ENCODE peak calls at places on chromosomes 7 and 10, in five cellular contexts. H is mucosa of descending colon, I is right lobe of liver, Z is A549, M is pancreas. L is an unnamed sample. For H3K4me1, the result is how much of the 10 kb centered on the place peaks cover.

GRCh38 chr10:4686644-4686996 is 139.4 kb upstream of the AKR1E2 start:
- DNase-seq in M (no peak), Z (peak), H (no peak), I (no peak), L (no peak)

GRCh38 chr7:132876576-132876975 is 205.3 kb downstream of the CHCHD3 start:
- DNase-seq in M (no peak), H (no peak), I (no peak), Z (no peak), L (no peak)

GRCh38 chr7:46150721-46151120 is 229.6 kb upstream of the IGFBP3 start:
- DNase-seq in I (no peak), H (no peak), Z (no peak), M (no peak), L (no peak)

GRCh38 chr7:147276783-147277370 is 1160.3 kb downstream of the CNTNAP2 start:
- DNase-seq in I (no peak), M (no peak), H (no peak), Z (no peak), L (no peak)

GRCh38 chr10:59625842-59626522 is 83.7 kb downstream of the SLC16A9 start:
- DNase-seq in Z (peak), M (peak), H (no peak), I (no peak), L (no peak)

GRCh38 chr7:84701524-84702306 is 485.1 kb downstream of the SEMA3D start:
- DNase-seq in M (no peak), H (no peak), Z (peak), I (no peak), L (no peak)

GRCh38 chr10:120221873-120222485 is 235.0 kb upstream of the PLPP4 start:
- DNase-seq in Z (peak), I (no peak), M (peak), H (no peak), L (no peak)

GRCh38 chr10:96473866-96474265 is 39.9 kb downstream of the TLL2 start:
- DNase-seq in H (no peak), M (no peak), Z (no peak), I (no peak), L (no peak)

GRCh38 chr7:153193144-153193595 is 433.6 kb downstream of the ACTR3B start:
- DNase-seq in H (peak), Z (peak), I (peak), M (peak), L (peak)

GRCh38 chr7:67525588-67525987 is 529.0 kb downstream of the TYW1 start:
- DNase-seq in M (no peak), H (no peak), Z (no peak), I (no peak), L (no peak)

GRCh38 chr7:75054744-75055527 is 18.7 kb downstream of the RCC1L start:
- DNase-seq in Z (no peak), I (no peak), M (no peak), H (no peak), L (peak)

GRCh38 chr10:32141018-32141807 is 85.0 kb upstream of the KIF5B start:
- DNase-seq in M (peak), H (peak), I (no peak), Z (peak), L (no peak)

GRCh38 chr10:111944331-111944730 is 239.2 kb downstream of the GPAM start:
- DNase-seq in Z (no peak), I (no peak), H (no peak), M (no peak), L (no peak)

GRCh38 chr10:108801220-108801619 is 1122.1 kb downstream of the XPNPEP1 start:
- DNase-seq in M (no peak), I (no peak), H (no peak), Z (no peak), L (no peak)

GRCh38 chr10:48462482-48463020 is 142.3 kb downstream of the ARHGAP22 start:
- DNase-seq in M (no peak), Z (no peak), H (peak), I (no peak), L (no peak)

GRCh38 chr10:130984686-130985085 is 326.8 kb downstream of the TCERG1L start:
- DNase-seq in I (no peak), H (no peak), M (no peak), Z (no peak), L (no peak)

GRCh38 chr7:141697211-141697871 is 4.6 kb downstream of the DENND11 start:
- DNase-seq in H (no peak), I (no peak), M (no peak), Z (no peak), L (no peak)

GRCh38 chr7:111763221-111763791 is 201.0 kb upstream of the IMMP2L start:
- DNase-seq in H (no peak), I (no peak), Z (peak), M (no peak), L (no peak)

GRCh38 chr10:121130382-121130781 is 279.2 kb downstream of the WDR11 start:
- DNase-seq in H (no peak), Z (no peak), I (no peak), M (no peak), L (no peak)

GRCh38 chr10:126387931-126388911 is at the start of gene ADAM12:
- DNase-seq in I (peak), Z (peak), M (no peak), H (peak), L (no peak)

GRCh38 chr7:67346126-67346525 is 349.5 kb downstream of the TYW1 start:
- DNase-seq in Z (no peak), H (no peak), M (no peak), I (no peak), L (no peak)

GRCh38 chr7:128417071-128417470 is 7.3 kb upstream of the IMPDH1 start:
- DNase-seq in M (no peak), Z (no peak), H (no peak), I (no peak), L (no peak)

GRCh38 chr7:91912500-91912899 is 28.2 kb upstream of the AKAP9 start:
- DNase-seq in Z (no peak), I (no peak), H (no peak), M (no peak), L (no peak)

GRCh38 chr10:88881335-88881734 is 1.3 kb downstream of the STAMBPL1 start:
- DNase-seq in H (no peak), I (no peak), M (no peak), Z (no peak), L (no peak)

GRCh38 chr7:27164381-27165088 is 802 bp downstream of the HOXA9 start:
- DNase-seq in Z (no peak), I (no peak), H (peak), M (no peak), L (peak)
- H3K4me3 ChIP-seq in Z (no peak), I (no peak), H (peak), M (no peak), L (peak)

DNA sequence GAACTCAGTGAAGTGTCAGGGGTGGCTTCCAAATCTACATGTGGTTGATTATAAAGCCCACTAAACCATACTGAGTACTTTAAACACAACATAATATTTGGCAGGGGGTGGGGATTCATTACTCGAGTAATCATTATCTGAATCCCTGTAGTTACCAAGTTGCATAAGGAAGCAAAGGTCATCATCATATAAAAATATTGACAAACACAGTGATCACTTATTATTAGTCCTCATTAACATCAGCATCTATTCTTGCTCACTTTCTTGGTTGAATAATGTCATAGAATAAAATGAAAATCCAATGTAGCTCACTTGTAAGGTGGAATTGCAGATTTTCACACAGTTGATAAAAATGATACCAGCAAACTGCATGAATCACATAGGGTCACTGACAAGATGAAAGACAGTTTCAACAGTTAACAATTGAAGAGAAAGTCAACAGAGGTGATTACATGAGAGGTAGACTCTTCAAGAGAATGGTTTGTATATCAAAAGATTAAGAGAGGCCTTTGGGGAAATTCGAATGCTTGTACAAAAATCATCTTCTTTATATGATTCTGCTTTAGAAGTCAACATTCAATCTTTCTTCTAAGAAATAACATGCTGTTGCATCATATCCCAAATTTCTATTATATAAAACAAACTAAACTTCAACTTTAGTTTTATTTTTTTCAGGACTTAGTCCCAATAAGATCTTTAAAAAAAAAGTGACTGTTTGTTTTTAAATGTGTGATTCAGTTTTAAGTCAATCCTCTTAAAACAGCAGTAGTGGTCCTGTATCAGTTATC is 185.5 kb upstream of the KLF14 start:
- DNase-seq in Z (no peak), H (no peak), M (no peak), I (no peak), L (no peak)
- H3K4me1 ChIP-seq in Z (half or more), H (half or more), M (half or more), I (half or more), L (half or more)

GRCh38 chr7:36131499-36131898 is 21.6 kb upstream of the EEPD1 start:
- DNase-seq in H (no peak), Z (no peak), M (no peak), I (no peak), L (no peak)

GRCh38 chr7:36130236-36130945 is 22.7 kb upstream of the EEPD1 start:
- DNase-seq in M (no peak), H (no peak), I (no peak), Z (no peak), L (no peak)

GRCh38 chr7:36132025-36132424 is 21.0 kb upstream of the EEPD1 start:
- DNase-seq in M (no peak), I (no peak), H (no peak), Z (no peak), L (no peak)

GRCh38 chr7:36129048-36129534 is 24.0 kb upstream of the EEPD1 start:
- DNase-seq in Z (peak), I (peak), M (peak), H (peak), L (no peak)

DNA sequence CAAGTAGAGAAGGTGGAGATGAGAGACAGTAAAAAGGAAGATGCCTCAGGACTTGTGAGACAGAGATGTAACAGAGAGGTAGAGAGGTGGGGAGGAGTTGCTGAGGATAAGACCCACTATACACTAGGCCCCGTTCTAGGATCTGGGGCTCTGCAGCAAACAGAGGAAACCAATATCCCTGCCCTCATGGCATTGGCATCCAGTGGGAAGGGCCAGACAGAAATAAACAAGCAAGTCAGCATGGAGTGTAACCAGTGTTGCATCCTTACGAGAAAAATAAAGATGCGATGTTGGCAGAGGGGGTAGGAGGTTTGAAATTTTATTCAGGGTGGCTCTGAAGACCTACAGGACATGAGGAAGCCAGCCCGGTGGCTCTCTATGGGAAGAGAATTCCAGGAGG is 22.0 kb upstream of the EEPD1 start:
- DNase-seq in Z (no peak), M (no peak), H (no peak), I (no peak), L (no peak)
- TF ChIP-seq CTCF in Z (no peak), M (no peak), H (no peak), I (no peak), L (no peak)

GRCh38 chr10:110883924-110884323 is 12.2 kb downstream of the PDCD4 start:
- DNase-seq in H (no peak), I (no peak), M (no peak), Z (no peak), L (no peak)
- H3K4me3 ChIP-seq in H (no peak), I (no peak), M (no peak), Z (no peak), L (no peak)

DNA sequence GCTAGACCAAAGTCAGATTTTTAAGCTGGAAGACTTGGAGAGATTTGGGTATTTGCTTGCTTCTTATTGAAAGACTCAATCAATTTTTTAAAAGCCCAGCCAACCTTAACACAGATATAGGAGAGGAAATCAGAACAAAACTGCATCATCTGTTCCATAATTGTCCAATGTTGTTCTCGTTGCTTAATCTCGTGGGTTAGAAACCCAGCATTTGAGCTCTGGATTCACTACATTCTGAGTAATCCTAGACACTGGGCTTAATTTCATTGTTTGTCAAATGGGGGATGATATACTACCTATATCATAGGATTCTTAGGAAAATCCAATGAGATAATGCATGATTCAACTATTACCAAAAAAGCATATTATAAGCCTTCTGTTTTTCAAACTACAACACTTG is 48.9 kb downstream of the CALD1 start:
- DNase-seq in M (no peak), Z (no peak), I (no peak), H (no peak), L (no peak)
- H3K4me1 ChIP-seq in M (under half), Z (under half), I (under half), H (under half), L (under half)

GRCh38 chr10:100707261-100707848 is 38.0 kb upstream of the PAX2 start:
- DNase-seq in Z (no peak), M (no peak), H (no peak), I (no peak), L (no peak)

GRCh38 chr10:100709146-100709545 is 36.2 kb upstream of the PAX2 start:
- DNase-seq in H (no peak), Z (no peak), I (no peak), M (no peak), L (no peak)

GRCh38 chr10:100710151-100710871 is 35.1 kb upstream of the PAX2 start:
- DNase-seq in I (no peak), M (no peak), H (no peak), Z (no peak), L (no peak)

GRCh38 chr10:100709655-100710054 is 35.7 kb upstream of the PAX2 start:
- DNase-seq in M (no peak), I (no peak), H (no peak), Z (no peak), L (no peak)

GRCh38 chr10:100705139-100705538 is 40.2 kb upstream of the PAX2 start:
- DNase-seq in M (no peak), I (no peak), H (no peak), Z (peak), L (no peak)
- TF ChIP-seq CTCF in M (no peak), I (no peak), H (no peak), Z (peak), L (no peak)

DNA sequence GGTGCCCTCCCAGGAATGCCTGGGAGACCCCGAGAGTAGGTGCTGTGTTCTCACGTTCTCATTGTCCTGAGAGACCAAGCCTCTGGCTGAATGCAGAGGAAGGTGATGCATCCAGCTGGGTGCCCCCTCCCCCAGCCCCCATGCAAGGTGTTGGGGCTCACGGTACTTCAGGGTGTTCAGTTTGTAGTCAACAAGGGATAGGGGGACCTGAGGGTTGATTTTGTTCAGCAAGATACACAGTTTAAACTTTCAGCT is 60.4 kb upstream of the DUSP5 start:
- DNase-seq in M (no peak), H (no peak), Z (no peak), I (no peak), L (no peak)
- H3K4me3 ChIP-seq in M (no peak), H (no peak), Z (no peak), I (no peak), L (no peak)

GRCh38 chr10:34757933-34758332 is 57.2 kb downstream of the PARD3 start:
- DNase-seq in M (no peak), I (no peak), H (no peak), Z (no peak), L (no peak)

GRCh38 chr10:34759837-34760215 is 55.3 kb downstream of the PARD3 start:
- DNase-seq in Z (no peak), H (no peak), M (no peak), I (no peak), L (no peak)

GRCh38 chr10:34760606-34761005 is 54.5 kb downstream of the PARD3 start:
- DNase-seq in H (no peak), I (no peak), M (no peak), Z (no peak), L (no peak)

GRCh38 chr10:34758447-34758996 is 56.6 kb downstream of the PARD3 start:
- DNase-seq in M (no peak), I (no peak), H (no peak), Z (peak), L (no peak)

GRCh38 chr10:34759161-34759836 is 55.8 kb downstream of the PARD3 start:
- DNase-seq in M (no peak), H (no peak), Z (no peak), I (no peak), L (no peak)
- H3K4me1 ChIP-seq in M (under half), H (under half), Z (half or more), I (under half), L (under half)

L was measured in lower lobe of right lung.